ENCODE peak calls at places on chromosomes 11 and 22, in nine cellular contexts. E, R, A, S, U, F, L, N and M are unnamed samples.

GRCh38 chr11:87454246-87454645 is 416.5 kb downstream of the TMEM135 start:
- DNase-seq in U (no peak), L (no peak), R (no peak), F (no peak), E (no peak), S (no peak), A (no peak), N (no peak), M (no peak)

GRCh38 chr11:119377112-119377901 is 4.2 kb downstream of the USP2 start:
- DNase-seq in S (no peak), N (no peak), A (peak; percentile 60), R (no peak), E (no peak), L (no peak), U (no peak), F (no peak), M (no peak)

GRCh38 chr11:93921695-93922468 is 71.5 kb upstream of the VSTM5 start:
- DNase-seq in S (peak; percentile 54), A (no peak), L (no peak), R (no peak), F (peak; percentile 96), U (no peak), N (peak; percentile 69), E (no peak), M (peak; percentile 71)

GRCh38 chr11:124429599-124429998 is 4.9 kb upstream of the OR8B4 start:
- DNase-seq in S (no peak), U (no peak), N (no peak), E (no peak), R (no peak), A (no peak), F (no peak), L (no peak), M (no peak)

GRCh38 chr11:95545116-95545875 is 244.3 kb downstream of the FAM76B start:
- DNase-seq in N (no peak), R (no peak), A (no peak), F (peak; percentile 55), L (no peak), E (no peak), U (no peak), S (no peak), M (no peak)

GRCh38 chr22:24421428-24421931 is 5.9 kb upstream of the ADORA2A start:
- DNase-seq in A (peak; percentile 49), R (peak; percentile 45), E (no peak), F (peak; percentile 92), L (no peak), U (no peak), S (no peak), N (no peak), M (peak; percentile 82)

GRCh38 chr11:120302001-120302805 is 22.9 kb upstream of the TLCD5 start:
- DNase-seq in L (no peak), N (no peak), E (no peak), R (no peak), F (no peak), A (no peak), U (no peak), S (no peak), M (no peak)

GRCh38 chr11:101612481-101612880 is 28.7 kb upstream of the TRPC6 start:
- DNase-seq in A (no peak), F (no peak), N (no peak), S (no peak), L (no peak), R (no peak), E (no peak), U (no peak), M (no peak)

GRCh38 chr11:71186861-71187260 is 65.5 kb downstream of the SHANK2 start:
- DNase-seq in A (peak; percentile 7), N (no peak), E (no peak), L (no peak), U (no peak), R (no peak), S (no peak), F (no peak), M (no peak)

GRCh38 chr22:48238966-48239365 is 1476.5 kb downstream of the TBC1D22A start:
- DNase-seq in N (no peak), U (no peak), F (no peak), L (no peak), E (no peak), R (no peak), S (no peak), A (no peak), M (no peak)

GRCh38 chr22:21593406-21594232 is 26.1 kb downstream of the UBE2L3 start:
- DNase-seq in R (no peak), U (peak; percentile 76), A (no peak), S (no peak), F (peak; percentile 78), L (no peak), E (no peak), N (no peak), M (peak; percentile 46)

GRCh38 chr22:38799265-38800002 is 5.5 kb upstream of the DNAL4 start:
- DNase-seq in E (no peak), R (no peak), U (no peak), F (no peak), N (no peak), A (no peak), S (no peak), L (no peak), M (no peak)

GRCh38 chr11:123434262-123434661 is 4.2 kb downstream of the GRAMD1B start:
- DNase-seq in N (no peak), S (no peak), A (no peak), L (no peak), E (no peak), U (no peak), F (peak; percentile 78), R (no peak), M (peak; percentile 47)

GRCh38 chr22:49968313-49968830 is 7.8 kb downstream of the PIM3 start:
- DNase-seq in S (no peak), F (no peak), U (peak; percentile 53), A (peak; percentile 60), R (no peak), N (no peak), E (peak; percentile 24), L (peak; percentile 18), M (no peak)

GRCh38 chr11:742156-742546 is 5.1 kb upstream of the TALDO1 start:
- DNase-seq in L (no peak), E (no peak), U (no peak), N (no peak), S (no peak), A (no peak), F (no peak), R (no peak), M (no peak)

GRCh38 chr22:18031670-18032454 is 7.5 kb upstream of the MICAL3 start:
- DNase-seq in F (no peak), A (peak; percentile 89), U (no peak), N (no peak), R (no peak), L (no peak), E (peak; percentile 66), S (no peak), M (no peak)

GRCh38 chr11:1310772-1311468 is 1.5 kb upstream of the TOLLIP start:
- DNase-seq in R (peak; percentile 76), S (no peak), F (no peak), U (no peak), A (no peak), L (no peak), N (no peak), E (no peak), M (no peak)

DNA sequence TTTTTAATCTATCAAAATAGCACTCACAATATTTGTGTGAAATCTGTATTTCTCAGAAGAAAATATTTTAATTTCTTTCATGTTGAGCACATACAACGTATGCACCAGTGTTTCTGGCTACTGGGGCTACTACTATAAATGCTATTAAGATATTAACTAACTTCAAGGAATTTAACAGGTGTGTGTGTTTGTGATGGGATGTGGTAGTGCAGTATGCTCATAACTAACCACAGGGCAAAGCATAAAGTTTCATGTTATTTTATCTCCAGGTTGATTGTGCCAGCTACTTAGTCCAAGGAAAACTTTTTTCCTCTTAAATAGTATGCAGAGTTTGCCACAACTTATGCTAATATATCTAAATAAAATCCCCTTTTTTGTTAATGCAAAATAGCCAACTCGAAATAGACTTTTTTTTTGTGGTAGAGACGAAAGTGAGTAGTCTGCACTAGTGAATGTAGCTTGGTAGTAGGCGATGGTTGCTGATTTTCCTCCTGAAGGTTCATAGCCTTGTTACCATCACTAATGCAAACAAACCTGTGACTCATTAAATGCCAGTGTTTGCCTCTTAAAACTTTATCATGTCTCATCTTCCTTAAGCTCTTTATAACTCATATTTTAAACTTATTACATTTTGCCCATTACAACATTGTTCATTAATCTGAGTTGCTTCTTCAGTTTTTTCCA is 565.5 kb upstream of the ANO3 start:
- DNase-seq in A (no peak), N (no peak), S (no peak), U (no peak), L (no peak), R (no peak), E (no peak), F (no peak), M (no peak)
- H3K4me3 ChIP-seq in A (no peak overlapping the region), N (no peak overlapping the region), S (no peak overlapping the region), U (no peak overlapping the region), L (no peak overlapping the region), R (no peak overlapping the region), E (no peak overlapping the region), F (no peak overlapping the region), M (no peak overlapping the region)

DNA sequence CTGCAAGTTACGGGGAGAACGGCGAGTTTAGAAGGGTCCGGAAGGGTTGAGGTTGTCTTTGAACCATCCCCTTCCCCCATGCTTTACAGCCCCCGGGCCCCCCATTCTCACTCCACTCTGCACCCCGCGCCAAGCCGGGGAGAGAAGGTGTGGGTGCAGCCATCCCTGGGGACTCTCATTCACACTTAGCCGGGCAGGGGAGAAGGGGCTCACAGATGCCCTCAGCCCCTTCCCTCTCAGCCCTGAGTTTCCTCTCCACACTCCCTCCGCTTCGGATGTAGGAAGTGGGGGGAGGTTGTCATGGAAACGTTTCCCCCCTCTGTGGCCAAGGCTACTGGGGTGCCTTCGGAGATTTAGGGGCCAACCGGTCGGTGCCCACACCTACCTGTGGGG is 333 bp downstream of the CADM1 start:
- DNase-seq in A (no peak), N (no peak), F (no peak), L (no peak), S (no peak), E (no peak), U (no peak), R (no peak), M (no peak)
- H3K27me3 ChIP-seq in A (no peaks in the 10 kb centered on the region), N (peaks cover 6% of the 10 kb centered on the region), F (peaks cover 85% of the 10 kb centered on the region), L (peaks cover 32% of the 10 kb centered on the region), S (no peaks in the 10 kb centered on the region), E (no peaks in the 10 kb centered on the region), U (no peaks in the 10 kb centered on the region), R (peaks cover 18% of the 10 kb centered on the region), M (no peaks in the 10 kb centered on the region)

DNA sequence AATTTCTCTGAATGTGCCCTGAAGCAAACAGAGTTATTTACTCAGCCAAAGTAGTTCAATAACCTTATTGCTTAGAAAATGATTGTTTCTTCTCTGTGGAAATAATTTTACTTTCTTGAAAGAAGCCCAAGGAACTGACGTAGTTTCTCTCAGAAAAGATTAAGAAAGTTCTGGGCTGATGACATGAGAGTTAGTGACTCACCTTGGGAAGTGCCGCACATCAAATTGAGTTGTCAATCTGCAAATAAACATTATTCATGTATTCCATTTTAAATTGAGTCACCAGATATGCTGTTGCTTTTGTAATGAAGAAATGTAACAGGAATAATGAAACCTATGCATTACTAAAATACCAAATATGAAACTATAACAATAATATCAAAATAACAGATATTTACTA is 418.7 kb upstream of the LRRC4C start:
- DNase-seq in F (no peak), E (no peak), U (no peak), L (no peak), N (no peak), A (no peak), R (no peak), S (no peak), M (no peak)
- H3K27ac ChIP-seq in F (no peak overlapping the region), E (no peak overlapping the region), U (no peak overlapping the region), L (no peak overlapping the region), N (no peak overlapping the region), A (no peak overlapping the region), R (no peak overlapping the region), S (no peak overlapping the region), M (no peak overlapping the region)

GRCh38 chr11:121696947-121697346 is 244.2 kb upstream of the SORL1-AS1 start:
- DNase-seq in L (no peak), F (no peak), E (no peak), R (no peak), A (no peak), S (no peak), U (no peak), N (no peak), M (no peak)
- H3K4me3 ChIP-seq in L (no peak overlapping the region), F (no peak overlapping the region), E (no peak overlapping the region), R (no peak overlapping the region), A (peak overlapping the region; percentile 43), S (no peak overlapping the region), U (no peak overlapping the region), N (no peak overlapping the region), M (no peak overlapping the region)